ENCODE peak calls at places on chromosomes 5 and 9, in four cellular contexts. P is PC-3; O is CD8-positive, alpha-beta memory T cell; R is left ventricle myocardium inferior. M is an unnamed sample.

GRCh38 chr5:139565411-139566305 is 4.5 kb downstream of the UBE2D2 start:
- DNase-seq in O (peak; percentile 88), P (no peak), R (no peak), M (peak; percentile 56)

GRCh38 chr9:130936285-130937117 is 2.5 kb downstream of the FIBCD1 start:
- DNase-seq in R (no peak), P (peak; percentile 38), O (no peak), M (peak; percentile 43)

GRCh38 chr5:140311011-140311467 is 8.1 kb upstream of the PFDN1 start:
- DNase-seq in R (no peak), O (no peak), P (peak; percentile 86), M (no peak)

GRCh38 chr9:120916573-120916972 is 10.0 kb downstream of the TRAF1 start:
- DNase-seq in R (peak; percentile 71), P (no peak), O (no peak), M (peak; percentile 90)

GRCh38 chr9:94945191-94946144 is 219.0 kb downstream of the AOPEP start:
- DNase-seq in R (peak; percentile 51), O (no peak), P (peak; percentile 58), M (peak; percentile 66)

GRCh38 chr5:80701597-80701996 is 46.8 kb upstream of the DHFR start:
- DNase-seq in P (no peak), O (no peak), R (no peak), M (peak; percentile 11)

GRCh38 chr5:58497956-58498942 is 7.0 kb downstream of the GAPT start:
- DNase-seq in P (peak; percentile 44), O (no peak), R (no peak), M (peak; percentile 51)

GRCh38 chr5:98772415-98773213 is 849 bp upstream of the RGMB start:
- DNase-seq in P (peak; percentile 96), O (peak; percentile 8), R (peak; percentile 68), M (peak; percentile 85)

GRCh38 chr5:67061511-67061910 is 135.1 kb downstream of the CD180 start:
- DNase-seq in R (no peak), P (no peak), O (no peak), M (no peak)

GRCh38 chr9:93108301-93109041 is 12.5 kb downstream of the CARD19 start:
- DNase-seq in R (peak; percentile 16), P (no peak), O (no peak), M (no peak)

GRCh38 chr5:73764586-73764985 is 138.6 kb downstream of the ARHGEF28 start:
- DNase-seq in R (no peak), P (peak; percentile 88), O (no peak), M (no peak)

GRCh38 chr5:125043781-125044391 is 297.4 kb upstream of the ZNF608 start:
- DNase-seq in R (peak; percentile 78), O (no peak), P (peak; percentile 92), M (peak; percentile 88)

DNA sequence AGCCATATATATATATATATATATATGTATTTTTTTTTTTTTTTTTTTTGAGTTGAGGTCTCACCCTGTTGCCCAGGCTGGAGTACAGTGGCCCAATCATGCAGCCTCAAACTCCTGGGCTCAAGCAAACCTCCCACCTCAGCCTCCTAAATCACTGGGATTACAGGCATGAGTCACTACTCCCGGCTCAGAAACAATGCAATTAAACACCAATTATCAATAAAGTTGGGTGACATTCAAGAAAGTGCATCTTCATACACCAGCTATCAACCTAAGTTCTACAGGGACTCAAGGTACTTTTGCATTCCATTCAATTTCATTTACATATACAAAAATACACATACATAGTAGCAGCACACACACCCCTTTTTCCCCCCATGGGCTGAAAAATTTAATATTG is 7.6 kb downstream of the FAM13B start:
- DNase-seq in O (no peak), P (no peak), R (no peak), M (no peak)
- H3K4me1 ChIP-seq in O (peaks cover 66% of the 10 kb centered on the region), P (peaks cover 5% of the 10 kb centered on the region), R (peaks cover 85% of the 10 kb centered on the region), M (peaks cover 16% of the 10 kb centered on the region)

DNA sequence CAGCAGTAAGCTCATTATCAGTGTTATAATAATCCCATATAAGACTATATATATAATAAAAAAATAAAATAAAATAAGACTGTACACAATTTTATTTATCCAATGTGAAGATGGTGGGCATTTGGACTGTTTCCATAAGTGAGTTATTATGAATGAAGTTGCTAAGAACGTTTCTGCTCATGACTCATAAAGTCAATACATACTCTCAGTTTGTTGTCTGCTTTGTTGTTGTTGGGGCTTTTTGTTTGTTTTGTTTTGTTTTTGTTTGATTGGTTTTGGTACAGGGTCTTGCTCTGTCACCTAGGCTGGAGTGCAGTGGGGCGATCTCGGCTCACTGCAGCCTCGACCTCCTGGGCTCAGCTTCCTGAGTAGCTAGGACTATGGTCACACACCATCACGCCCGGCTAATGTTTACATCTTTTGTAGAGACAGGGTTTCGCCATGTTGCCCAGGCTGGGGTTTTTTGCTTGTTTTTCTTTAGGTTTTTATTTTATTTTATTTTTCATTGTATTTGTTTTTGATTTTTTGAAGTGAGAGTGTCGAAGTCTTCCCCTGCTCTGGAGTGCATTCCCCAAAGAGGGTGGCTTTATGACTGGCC is 18.0 kb downstream of the TRIM7 start:
- DNase-seq in O (no peak), P (peak; percentile 53), R (no peak), M (no peak)
- H3K4me3 ChIP-seq in O (peak overlapping the region; percentile 11), P (peak overlapping the region; percentile 89), R (peak overlapping the region; percentile 76), M (peak overlapping the region; percentile 69)

DNA sequence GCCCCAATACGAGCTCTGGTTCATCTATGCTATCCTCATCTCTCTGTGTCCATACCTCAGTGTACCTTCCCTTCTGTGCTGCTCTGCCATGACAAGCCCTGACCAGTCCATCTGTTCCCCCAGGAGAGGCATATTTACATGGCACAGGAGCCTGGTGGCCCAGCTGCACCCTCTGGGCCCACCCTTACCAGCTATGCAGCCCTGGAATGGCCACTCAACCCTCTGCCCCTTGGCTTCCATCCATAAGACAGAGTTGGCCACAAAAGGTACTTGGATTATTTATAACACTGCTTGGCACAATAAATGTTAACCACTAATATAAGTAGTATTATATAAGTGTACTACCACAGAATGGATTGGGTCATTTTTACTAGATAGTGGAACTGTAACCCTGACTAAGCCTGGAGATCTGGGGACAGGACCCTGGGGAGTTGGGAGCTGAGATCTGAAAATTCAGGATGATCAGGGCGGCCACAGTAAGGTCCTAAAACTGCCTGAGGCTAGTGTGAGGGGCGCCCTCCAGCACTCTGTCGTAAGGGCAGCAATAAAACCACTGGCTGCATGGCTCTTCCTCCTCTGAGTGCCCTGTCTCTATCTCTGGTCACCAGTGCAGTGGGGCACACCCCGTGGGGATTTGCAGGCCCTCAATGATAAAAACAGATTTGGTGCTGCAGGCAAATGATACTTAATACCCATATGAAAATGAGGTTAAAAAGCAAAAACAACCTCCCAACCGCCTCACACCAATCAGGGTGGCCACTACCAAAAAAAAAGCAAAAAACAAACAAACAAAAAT is 65.8 kb downstream of the SEMA4D start:
- DNase-seq in P (no peak), R (no peak), O (no peak), M (no peak)
- H3K4me1 ChIP-seq in P (peaks cover 28% of the 10 kb centered on the region), R (peaks cover 22% of the 10 kb centered on the region), O (peaks cover 93% of the 10 kb centered on the region), M (no peaks in the 10 kb centered on the region)

DNA sequence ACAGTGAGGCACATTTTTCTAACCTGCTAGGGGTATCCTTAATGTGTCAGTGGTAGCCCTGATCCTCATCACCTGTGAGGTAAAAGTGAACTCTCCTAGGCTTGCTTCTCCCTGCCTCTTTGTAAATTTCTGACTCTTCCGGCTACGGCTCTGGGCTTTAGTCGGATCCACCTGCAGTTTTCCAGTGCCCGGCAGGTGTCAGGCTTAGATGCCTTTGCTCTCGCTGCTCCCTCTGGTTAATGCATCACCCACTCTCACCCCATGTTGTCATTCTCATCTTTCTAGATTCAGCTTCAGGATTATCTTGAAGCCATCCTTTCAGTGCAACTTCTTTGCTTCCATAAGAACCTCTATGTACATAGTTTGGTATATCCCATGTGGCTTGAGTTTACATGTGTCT is 3.6 kb downstream of the CEP78 start:
- DNase-seq in P (peak; percentile 47), O (no peak), R (no peak), M (no peak)
- H3K4me3 ChIP-seq in P (no peak overlapping the region), O (no peak overlapping the region), R (no peak overlapping the region), M (no peak overlapping the region)

GRCh38 chr5:154780128-154780527 is 25.0 kb downstream of the LARP1 start:
- DNase-seq in P (no peak), R (no peak), O (no peak), M (no peak)
- H3K4me1 ChIP-seq in P (peaks cover 13% of the 10 kb centered on the region), R (peaks cover 100% of the 10 kb centered on the region), O (peaks cover 71% of the 10 kb centered on the region), M (peaks cover 22% of the 10 kb centered on the region)

DNA sequence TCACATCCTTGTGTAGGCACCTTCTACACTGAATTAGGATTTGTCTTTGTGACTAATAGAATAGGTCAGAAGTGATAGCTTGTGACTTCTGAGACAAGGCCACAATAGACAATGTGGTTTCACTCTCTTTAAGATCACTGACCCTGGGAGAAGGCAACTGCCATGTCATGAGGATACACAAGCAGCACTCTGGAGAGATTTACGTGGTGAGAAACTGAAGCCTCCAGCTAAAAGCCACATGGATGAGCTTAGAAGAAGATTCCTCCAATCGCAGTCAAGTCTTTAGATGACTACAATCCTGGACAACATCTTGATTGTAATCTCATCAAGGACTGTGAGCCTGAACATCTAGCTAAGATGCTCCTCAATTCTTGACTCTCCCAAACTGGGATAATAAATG is 206.6 kb downstream of the ESM1 start:
- DNase-seq in O (no peak), R (no peak), P (no peak), M (no peak)
- H3K4me3 ChIP-seq in O (no peak overlapping the region), R (no peak overlapping the region), P (no peak overlapping the region), M (no peak overlapping the region)

DNA sequence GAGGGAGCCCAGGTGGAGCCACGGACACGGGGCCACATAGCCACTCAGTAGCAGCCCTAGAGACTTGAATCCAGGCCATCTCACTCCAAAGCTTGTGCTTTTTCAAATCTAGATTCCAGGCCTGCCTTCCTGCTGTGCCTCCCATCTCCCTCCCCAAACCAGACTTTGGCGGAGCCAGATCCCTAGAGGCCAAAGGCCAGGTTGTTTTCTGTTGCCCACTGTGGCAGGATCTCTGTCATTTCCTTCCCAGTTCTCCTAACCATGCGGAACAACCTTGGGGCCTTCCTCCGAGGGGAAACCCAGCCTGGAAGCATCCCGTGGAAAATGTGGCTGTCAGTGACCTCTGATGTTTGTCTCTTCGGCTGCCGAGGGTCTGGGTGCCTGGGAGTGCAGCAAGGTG is 16.4 kb upstream of the RPS14 start:
- DNase-seq in O (no peak), R (no peak), P (no peak), M (no peak)
- H3K4me1 ChIP-seq in O (peaks cover 7% of the 10 kb centered on the region), R (peaks cover 27% of the 10 kb centered on the region), P (peaks cover 6% of the 10 kb centered on the region), M (peaks cover 8% of the 10 kb centered on the region)

M was measured in cardiac muscle cell.